ENCODE peak calls at places on chromosomes 11 and 22, in eight cellular contexts. Z, Q, P, K, G, L, T and D are unnamed samples.
A peak's percentile ranks its signal among the peaks of the same experiment; 100 is the strongest.

GRCh38 chr11:20668410-20668809 is 976 bp upstream of the NELL1 start:
- DNase-seq in Z (no peak), Q (no peak), P (no peak), K (no peak), G (no peak), L (no peak), T (no peak), D (no peak)

GRCh38 chr11:130070109-130070828 is 575 bp downstream of the APLP2 start:
- DNase-seq in Z (peak; percentile 84), Q (no peak), P (peak; percentile 48), K (no peak), G (peak; percentile 77), L (peak; percentile 42), T (peak; percentile 42), D (peak; percentile 49)

GRCh38 chr11:30567148-30567547 is 19.0 kb downstream of the MPPED2 start:
- DNase-seq in Z (no peak), Q (no peak), P (no peak), K (no peak), G (no peak), L (no peak), T (no peak), D (peak; percentile 90)

GRCh38 chr11:19345519-19345847 is 104.7 kb upstream of the E2F8 start:
- DNase-seq in Z (peak; percentile 80), Q (no peak), P (no peak), K (no peak), G (no peak), L (no peak), T (no peak), D (peak; percentile 14)

GRCh38 chr22:37803636-37804371 is 3.9 kb upstream of the GCAT start:
- DNase-seq in Z (no peak), Q (no peak), P (peak; percentile 40), K (no peak), G (no peak), L (no peak), T (no peak), D (no peak)

GRCh38 chr11:12150831-12151382 is 40.5 kb downstream of the MICAL2 start:
- DNase-seq in Z (peak; percentile 10), Q (no peak), P (no peak), K (no peak), G (no peak), L (no peak), T (peak; percentile 97), D (no peak)

GRCh38 chr11:90774727-90775572 is 552.1 kb upstream of the CHORDC1 start:
- DNase-seq in Z (no peak), Q (no peak), P (no peak), K (no peak), G (no peak), L (no peak), T (no peak), D (no peak)

GRCh38 chr11:114819028-114819427 is 140.7 kb downstream of the NXPE2 start:
- DNase-seq in Z (no peak), Q (no peak), P (no peak), K (no peak), G (no peak), L (no peak), T (no peak), D (no peak)

GRCh38 chr22:49169074-49169744 is 658.5 kb downstream of the BRD1 start:
- DNase-seq in Z (peak; percentile 32), Q (no peak), P (no peak), K (no peak), G (no peak), L (no peak), T (no peak), D (no peak)

GRCh38 chr11:47152953-47153950 is 23.4 kb downstream of the ARFGAP2 start:
- DNase-seq in Z (peak; percentile 76), Q (no peak), P (peak; percentile 94), K (no peak), G (peak; percentile 89), L (peak; percentile 81), T (peak; percentile 86), D (peak; percentile 93)

GRCh38 chr11:83105167-83105566 is 33.5 kb upstream of the RAB30 start:
- DNase-seq in Z (no peak), Q (no peak), P (no peak), K (no peak), G (no peak), L (no peak), T (peak; percentile 15), D (no peak)

GRCh38 chr22:42644422-42645340 is 4.3 kb upstream of the ATP5MGL start:
- DNase-seq in Z (no peak), Q (no peak), P (no peak), K (no peak), G (peak; percentile 87), L (peak; percentile 67), T (peak; percentile 45), D (peak; percentile 48)

GRCh38 chr11:57638005-57638760 is 11.5 kb downstream of the YPEL4 start:
- DNase-seq in Z (peak; percentile 91), Q (no peak), P (peak; percentile 60), K (no peak), G (peak; percentile 92), L (peak; percentile 63), T (peak; percentile 90), D (peak; percentile 96)

GRCh38 chr11:119910056-119910455 is 181.1 kb upstream of the NECTIN1 start:
- DNase-seq in Z (no peak), Q (no peak), P (no peak), K (no peak), G (no peak), L (no peak), T (no peak), D (no peak)

GRCh38 chr11:70776914-70777532 is 378.7 kb downstream of the CTTN start:
- DNase-seq in Z (no peak), Q (no peak), P (no peak), K (no peak), G (no peak), L (no peak), T (no peak), D (no peak)

GRCh38 chr11:117443269-117444186 is 115.9 kb downstream of the CEP164 start:
- DNase-seq in Z (peak; percentile 81), Q (no peak), P (peak; percentile 60), K (no peak), G (peak; percentile 69), L (peak; percentile 56), T (peak; percentile 18), D (peak; percentile 31)

GRCh38 chr11:31972623-31973022 is 118.3 kb upstream of the RCN1 start:
- DNase-seq in Z (no peak), Q (no peak), P (no peak), K (no peak), G (no peak), L (no peak), T (no peak), D (no peak)

GRCh38 chr11:120179071-120179672 is 31.7 kb upstream of the OAF start:
- DNase-seq in Z (peak; percentile 33), Q (no peak), P (peak; percentile 7), K (no peak), G (no peak), L (no peak), T (no peak), D (no peak)

GRCh38 chr11:118917488-118918127 is 8.1 kb downstream of the BCL9L start:
- DNase-seq in Z (peak; percentile 89), Q (no peak), P (peak; percentile 53), K (no peak), G (peak; percentile 95), L (peak; percentile 68), T (peak; percentile 96), D (peak; percentile 78)

GRCh38 chr11:102564110-102564509 is 33.6 kb upstream of the MMP7 start:
- DNase-seq in Z (no peak), Q (peak; percentile 70), P (no peak), K (peak; percentile 74), G (no peak), L (no peak), T (peak; percentile 75), D (no peak)

GRCh38 chr22:29257751-29258181 is 10.0 kb downstream of the RHBDD3 start:
- DNase-seq in Z (no peak), Q (no peak), P (peak; percentile 62), K (no peak), G (no peak), L (no peak), T (no peak), D (no peak)

GRCh38 chr11:94800394-94800793 is 32.2 kb downstream of the AMOTL1 start:
- DNase-seq in Z (no peak), Q (no peak), P (peak; percentile 59), K (no peak), G (peak; percentile 85), L (no peak), T (no peak), D (no peak)

DNA sequence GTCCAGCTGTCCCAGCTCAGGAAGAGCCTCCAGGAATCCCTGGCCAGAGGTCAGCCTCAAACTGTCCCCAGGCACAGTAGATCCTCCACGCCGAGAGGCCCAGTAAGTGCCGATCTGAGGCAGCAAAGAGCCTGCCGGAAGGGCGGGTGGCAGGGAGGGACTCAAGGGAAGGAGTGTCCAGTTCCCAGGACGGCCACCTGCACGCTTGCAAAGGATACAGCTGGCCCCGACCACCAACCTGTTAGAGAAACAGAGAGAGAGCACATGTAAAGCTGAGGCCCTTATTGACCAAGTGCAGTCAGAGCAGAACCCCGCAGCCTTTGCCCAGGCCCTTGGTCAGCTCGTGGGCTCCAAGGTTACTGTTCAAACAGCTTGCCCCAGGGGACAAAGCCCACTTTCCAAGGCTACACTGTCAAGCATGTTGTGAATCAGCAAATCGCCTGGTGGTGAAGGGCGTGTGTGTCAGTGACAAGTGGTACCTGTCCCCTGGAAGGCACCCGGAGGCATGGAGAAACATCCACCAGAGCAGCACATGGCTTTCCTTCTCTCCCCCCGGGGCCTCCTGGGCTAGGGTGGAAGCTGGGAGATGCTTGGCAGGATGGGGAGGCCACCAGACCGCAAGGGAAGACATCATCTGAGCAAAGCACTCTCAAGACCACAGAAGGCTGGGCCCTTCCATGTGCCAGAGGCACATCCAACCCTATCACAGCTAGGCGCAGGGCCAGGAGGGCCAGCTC is 42.6 kb upstream of the COMT start:
- DNase-seq in Z (no peak), Q (no peak), P (no peak), K (no peak), G (no peak), L (no peak), T (no peak), D (no peak)
- H3K27ac ChIP-seq in Z (no peak overlapping the region), Q (no peak overlapping the region), P (no peak overlapping the region), K (no peak overlapping the region), G (no peak overlapping the region), L (no peak overlapping the region), T (no peak overlapping the region), D (no peak overlapping the region)

GRCh38 chr11:100991541-100991940 is 138.1 kb downstream of the PGR start:
- DNase-seq in Z (no peak), Q (no peak), P (no peak), K (no peak), G (no peak), L (no peak), T (peak; percentile 30), D (no peak)
- H3K27ac ChIP-seq in Z (no peak overlapping the region), Q (no peak overlapping the region), P (no peak overlapping the region), K (no peak overlapping the region), G (no peak overlapping the region), L (no peak overlapping the region), T (no peak overlapping the region), D (no peak overlapping the region)

DNA sequence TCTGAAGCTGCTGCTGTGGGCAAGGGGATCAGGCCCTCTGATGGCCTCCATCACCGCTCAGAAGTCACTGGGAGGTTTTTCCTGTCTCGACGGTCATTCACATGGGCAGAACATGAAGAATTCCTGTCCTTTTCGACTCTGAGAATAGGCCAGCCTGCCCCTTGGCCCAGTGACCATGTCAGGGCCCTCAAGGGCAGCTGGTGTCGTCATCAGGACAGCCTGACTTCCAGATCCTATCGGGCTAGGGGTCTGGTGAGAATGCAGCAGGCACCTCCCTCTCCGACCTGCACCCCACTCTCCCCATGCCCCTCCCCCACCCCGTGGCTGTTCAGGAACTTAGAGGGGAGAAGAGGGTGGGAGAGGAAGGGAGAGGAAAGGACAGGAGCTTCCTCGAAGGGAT is 3.6 kb downstream of the TP53I11 start:
- DNase-seq in Z (no peak), Q (no peak), P (no peak), K (no peak), G (no peak), L (no peak), T (no peak), D (no peak)
- H3K27ac ChIP-seq in Z (peak overlapping the region; percentile 52), Q (no peak overlapping the region), P (no peak overlapping the region), K (no peak overlapping the region), G (peak overlapping the region; percentile 27), L (peak overlapping the region; percentile 89), T (no peak overlapping the region), D (no peak overlapping the region)

GRCh38 chr11:78935408-78936101 is 360.9 kb upstream of the NARS2 start:
- DNase-seq in Z (no peak), Q (no peak), P (no peak), K (no peak), G (no peak), L (no peak), T (no peak), D (no peak)
- H3K27ac ChIP-seq in Z (no peak overlapping the region), Q (no peak overlapping the region), P (no peak overlapping the region), K (no peak overlapping the region), G (no peak overlapping the region), L (no peak overlapping the region), T (no peak overlapping the region), D (no peak overlapping the region)